ENCODE peak calls at places on chromosomes 7 and 10, in five cellular contexts. E is OCI-LY7, D is AG09309, O is transverse colon, W is esophagus muscularis mucosa. M is an unnamed sample.

GRCh38 chr10:113187066-113187777 is 237.2 kb downstream of the TCF7L2 start:
- DNase-seq in O (no peak), D (no peak), W (peak; percentile 78), E (no peak), M (no peak)

GRCh38 chr7:35025391-35025870 is 11.9 kb downstream of the DPY19L1 start:
- DNase-seq in O (no peak), E (no peak), W (no peak), D (no peak), M (no peak)

GRCh38 chr7:27157717-27158431 is 1.4 kb upstream of the HOXA7 start:
- DNase-seq in E (no peak), O (peak; percentile 65), W (no peak), D (no peak), M (no peak)

GRCh38 chr10:131641898-131642297 is 258.9 kb upstream of the PPP2R2D start:
- DNase-seq in D (no peak), W (peak; percentile 87), O (no peak), E (no peak), M (peak; percentile 22)

GRCh38 chr10:28728396-28728795 is 51.1 kb downstream of the BAMBI start:
- DNase-seq in D (no peak), W (no peak), E (no peak), O (no peak), M (no peak)

GRCh38 chr7:5441840-5442513 is 18.3 kb upstream of the TNRC18 start:
- DNase-seq in O (no peak), D (no peak), W (no peak), E (no peak), M (no peak)

GRCh38 chr7:147276783-147277370 is 1160.3 kb downstream of the CNTNAP2 start:
- DNase-seq in W (no peak), O (no peak), E (no peak), D (no peak), M (no peak)

GRCh38 chr7:41053830-41054229 is 649.1 kb downstream of the INHBA start:
- DNase-seq in O (no peak), D (no peak), W (no peak), E (no peak), M (no peak)

GRCh38 chr10:63587191-63587590 is 66.0 kb downstream of the REEP3 start:
- DNase-seq in D (no peak), O (no peak), W (no peak), E (no peak), M (no peak)

GRCh38 chr10:17175551-17175950 is 25.9 kb downstream of the TRDMT1 start:
- DNase-seq in O (no peak), W (no peak), E (no peak), D (no peak), M (no peak)

GRCh38 chr10:102231357-102232318 is 5.5 kb downstream of the ELOVL3 start:
- DNase-seq in W (no peak), D (no peak), E (peak; percentile 37), O (peak; percentile 72), M (peak; percentile 54)
- H3K4me3 ChIP-seq in W (peak overlapping the region; percentile 55), D (peak overlapping the region; percentile 42), E (no peak overlapping the region), O (peak overlapping the region; percentile 29), M (peak overlapping the region; percentile 31)

GRCh38 chr7:112546723-112547513 is 66.1 kb downstream of the LSMEM1 start:
- DNase-seq in E (peak; percentile 9), O (no peak), W (no peak), D (no peak), M (peak; percentile 15)
- TF ChIP-seq CTCF in E (peak; percentile 41), O (no peak), W (no peak), D (peak; percentile 12), M (no peak)

GRCh38 chr7:37187179-37187578 is 261.5 kb downstream of the ELMO1 start:
- DNase-seq in E (no peak), D (no peak), O (no peak), W (no peak), M (no peak)

GRCh38 chr7:37181550-37181932 is 267.1 kb downstream of the ELMO1 start:
- DNase-seq in D (no peak), W (no peak), E (no peak), O (no peak), M (no peak)

GRCh38 chr7:37186753-37187152 is 261.9 kb downstream of the ELMO1 start:
- DNase-seq in O (no peak), W (no peak), D (no peak), E (no peak), M (no peak)

GRCh38 chr7:37180828-37181549 is 267.7 kb downstream of the ELMO1 start:
- DNase-seq in O (no peak), W (no peak), E (no peak), D (no peak), M (no peak)

DNA sequence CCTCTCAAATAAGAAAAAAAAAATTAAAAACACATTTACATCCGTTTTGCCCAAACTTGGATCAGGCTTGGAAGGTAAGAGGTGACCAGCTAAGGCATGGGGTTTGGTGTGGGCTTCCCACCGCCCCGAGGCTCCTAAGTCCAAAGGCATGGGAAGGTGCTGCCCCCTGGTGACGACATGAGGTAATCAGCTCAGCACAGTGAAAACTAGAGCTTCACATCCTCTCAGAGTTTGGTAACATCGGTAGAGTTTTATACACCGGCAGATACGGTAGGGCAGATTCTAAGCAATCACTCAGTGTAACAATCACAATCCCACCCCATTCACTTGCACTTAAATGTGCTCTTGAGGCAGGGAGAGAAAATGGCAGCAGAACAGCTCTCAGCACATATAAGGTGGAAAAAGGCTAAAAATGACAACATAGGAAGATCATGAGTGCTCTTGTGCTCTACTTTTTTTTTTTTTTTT is 266.6 kb downstream of the ELMO1 start:
- DNase-seq in D (peak; percentile 11), O (peak; percentile 80), E (peak; percentile 75), W (no peak), M (peak; percentile 82)
- H3K4me3 ChIP-seq in D (no peak overlapping the region), O (no peak overlapping the region), E (no peak overlapping the region), W (peak overlapping the region; percentile 28), M (no peak overlapping the region)

GRCh38 chr10:88743999-88744398 is 15.8 kb upstream of the LIPN start:
- DNase-seq in O (no peak), W (no peak), E (no peak), D (no peak), M (no peak)
- TF ChIP-seq CTCF in O (peak; percentile 5), W (no peak), E (no peak), D (no peak), M (no peak)

DNA sequence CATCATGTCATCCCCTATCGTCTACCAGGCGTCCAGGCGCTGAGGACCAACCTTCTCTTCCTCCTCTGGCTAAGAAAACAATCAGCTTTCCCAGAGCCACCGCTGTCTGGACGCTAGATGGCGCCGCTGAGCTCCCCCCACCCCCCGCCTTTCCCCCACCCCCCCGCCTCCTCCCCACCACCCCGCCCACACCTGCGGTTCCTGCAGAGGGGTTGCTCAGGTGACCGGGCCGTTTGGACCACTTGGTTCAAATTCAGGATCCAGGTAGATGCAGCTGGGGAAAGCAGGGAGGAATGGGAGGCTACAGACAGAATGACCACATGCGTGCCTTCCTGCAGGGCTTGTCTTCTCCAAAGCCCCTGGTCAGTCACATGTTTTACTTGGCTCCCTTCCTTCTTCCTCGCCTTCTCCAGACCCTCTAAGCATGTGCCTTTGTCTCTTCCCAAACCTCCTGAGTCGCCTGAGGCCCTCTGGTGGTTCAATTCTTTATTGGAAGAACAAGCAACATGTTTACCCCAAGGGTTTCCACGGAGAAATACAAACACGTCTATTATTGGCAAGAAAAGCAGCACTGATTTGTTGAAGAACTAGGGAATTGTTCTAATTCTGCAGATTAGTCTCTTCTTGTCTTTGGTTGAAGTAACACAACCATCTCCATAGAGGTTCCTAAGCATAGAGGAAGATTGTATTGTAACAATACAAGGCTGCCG is 24.7 kb downstream of the AOC1 start:
- DNase-seq in D (no peak), E (peak; percentile 62), W (peak; percentile 90), O (peak; percentile 66), M (peak; percentile 29)
- H3K4me3 ChIP-seq in D (no peak overlapping the region), E (no peak overlapping the region), W (no peak overlapping the region), O (no peak overlapping the region), M (no peak overlapping the region)

GRCh38 chr10:96641896-96642295 is 55.1 kb upstream of the TM9SF3 start:
- DNase-seq in W (no peak), D (no peak), E (no peak), O (no peak), M (no peak)

GRCh38 chr10:96642973-96643372 is 56.2 kb upstream of the TM9SF3 start:
- DNase-seq in E (peak; percentile 87), D (no peak), O (peak; percentile 80), W (no peak), M (peak; percentile 85)

GRCh38 chr10:96645191-96645721 is 58.4 kb upstream of the TM9SF3 start:
- DNase-seq in O (peak; percentile 19), E (no peak), W (no peak), D (no peak), M (peak; percentile 64)

GRCh38 chr10:96642530-96642929 is 55.7 kb upstream of the TM9SF3 start:
- DNase-seq in W (no peak), E (no peak), D (no peak), O (no peak), M (no peak)

GRCh38 chr10:96643920-96644319 is 57.1 kb upstream of the TM9SF3 start:
- DNase-seq in O (no peak), E (no peak), D (no peak), W (no peak), M (no peak)
- TF ChIP-seq CTCF in O (no peak), E (peak; percentile 54), D (no peak), W (no peak), M (peak; percentile 10)

GRCh38 chr7:45089314-45089891 is 634 bp upstream of the NACAD start:
- DNase-seq in W (no peak), O (peak; percentile 55), E (no peak), D (no peak), M (peak; percentile 64)
- H3K4me3 ChIP-seq in W (peak overlapping the region; percentile 68), O (peak overlapping the region; percentile 36), E (no peak overlapping the region), D (peak overlapping the region; percentile 63), M (no peak overlapping the region)

GRCh38 chr7:157691521-157692155 is 354.8 kb downstream of the DNAJB6 start:
- DNase-seq in W (no peak), O (no peak), E (no peak), D (no peak), M (no peak)
- TF ChIP-seq CTCF in W (no peak), O (no peak), E (no peak), D (no peak), M (no peak)

DNA sequence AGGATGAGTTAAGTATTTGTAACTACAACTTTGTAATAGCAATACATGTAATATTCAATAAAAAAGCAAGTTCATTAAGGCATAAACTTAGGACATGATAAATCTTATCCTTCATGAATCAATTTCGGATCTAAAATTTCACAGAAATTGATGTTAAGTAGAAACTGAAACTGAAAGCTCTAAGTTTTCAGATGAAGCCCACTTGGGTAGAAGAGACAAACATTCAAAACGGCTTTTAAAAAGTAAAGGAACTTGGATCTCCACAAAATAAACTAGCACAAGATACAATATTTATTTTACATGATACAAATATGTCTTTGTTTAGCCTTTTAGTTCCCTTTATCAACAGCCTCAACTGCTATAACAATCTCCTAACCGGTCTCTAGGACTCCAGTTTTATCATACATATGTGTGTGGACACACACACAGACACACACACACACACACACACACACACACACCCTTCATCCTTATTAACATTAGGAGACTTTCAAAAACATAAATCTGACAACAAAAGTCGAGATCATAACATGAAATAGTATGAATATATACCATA is 83.7 kb downstream of the USP6NL start:
- DNase-seq in W (no peak), O (no peak), E (peak; percentile 23), D (no peak), M (no peak)
- H3K4me3 ChIP-seq in W (peak overlapping the region; percentile 8), O (no peak overlapping the region), E (peak overlapping the region; percentile 44), D (no peak overlapping the region), M (peak overlapping the region; percentile 52)